ENCODE peak calls at places on chromosomes 7 and 10, in five cellular contexts. H, T, U, X and I are unnamed samples.

GRCh38 chr7:114886241-114886640 is 35.7 kb upstream of the MDFIC start:
- DNase-seq in T (no peak), X (no peak), U (no peak), H (no peak), I (no peak)

GRCh38 chr10:20748551-20748950 is 148.6 kb downstream of the NEBL start:
- DNase-seq in H (no peak), T (no peak), X (no peak), U (no peak), I (no peak)

GRCh38 chr10:85187047-85187446 is 858.7 kb downstream of the CCSER2 start:
- DNase-seq in X (no peak), T (no peak), H (no peak), U (no peak), I (no peak)

GRCh38 chr10:62623223-62623622 is 181.3 kb upstream of the ADO start:
- DNase-seq in U (no peak), X (no peak), T (no peak), H (no peak), I (no peak)

GRCh38 chr7:154860621-154861375 is 142.1 kb downstream of the PAXIP1 start:
- DNase-seq in H (no peak), U (no peak), X (no peak), T (no peak), I (no peak)

GRCh38 chr10:73998623-73999622 is 1.0 kb downstream of the VCL start:
- DNase-seq in X (peak; percentile 85), T (peak; percentile 84), U (no peak), H (peak; percentile 52), I (no peak)

GRCh38 chr10:97150191-97150590 is 35.6 kb downstream of the SLIT1 start:
- DNase-seq in X (no peak), T (no peak), U (no peak), H (no peak), I (no peak)

GRCh38 chr7:118974836-118975235 is 750.3 kb downstream of the ANKRD7 start:
- DNase-seq in X (no peak), H (no peak), U (no peak), T (peak; percentile 17), I (no peak)

GRCh38 chr7:125033506-125033905 is 103.9 kb upstream of the POT1 start:
- DNase-seq in T (no peak), U (no peak), H (no peak), X (no peak), I (no peak)

GRCh38 chr7:158251061-158251965 is 336.3 kb downstream of the PTPRN2 start:
- DNase-seq in X (peak; percentile 22), U (no peak), T (no peak), H (no peak), I (no peak)

GRCh38 chr7:50939026-50939425 is 156.3 kb upstream of the GRB10 start:
- DNase-seq in X (no peak), U (no peak), H (no peak), T (peak; percentile 52), I (no peak)

GRCh38 chr7:121157885-121158590 is 169.5 kb downstream of the CPED1 start:
- DNase-seq in X (no peak), H (no peak), T (no peak), U (no peak), I (no peak)

GRCh38 chr10:76049581-76050290 is 618.3 kb downstream of the LRMDA start:
- DNase-seq in X (no peak), H (no peak), T (peak; percentile 46), U (no peak), I (no peak)

GRCh38 chr10:132396495-132397035 is 435 bp upstream of the PWWP2B start:
- DNase-seq in U (no peak), H (peak; percentile 57), T (peak; percentile 37), X (peak; percentile 96), I (peak; percentile 46)

GRCh38 chr7:84218681-84219080 is 24.1 kb upstream of the SEMA3A start:
- DNase-seq in U (no peak), H (no peak), X (no peak), T (peak; percentile 76), I (no peak)

GRCh38 chr7:143279186-143280098 is 5.3 kb upstream of the TMEM139 start:
- DNase-seq in T (peak; percentile 56), U (no peak), X (no peak), H (no peak), I (no peak)

GRCh38 chr10:96017227-96017687 is 26.1 kb upstream of the CCNJ start:
- DNase-seq in T (peak; percentile 75), X (no peak), U (no peak), H (peak; percentile 77), I (peak; percentile 77)